ENCODE peak calls at places on chromosomes 12 and 14, in five cellular contexts. One of them, this sample, is unnamed.

GRCh38 chr14:104393898-104394605 is 185.5 kb upstream of the C14orf180 start:
- DNase-seq in stimulated activated CD4-positive, alpha-beta T cell treated with anti-CD3 and anti-CD28 coated beads, Interleukin-4, amount 100 ng/mL, for 48 hours: peak
- DNase-seq in omental fat pad: no peak
- DNase-seq in lower leg skin: peak
- DNase-seq in activated naive CD4-positive, alpha-beta T cell: no peak
- DNase-seq in this sample: peak

GRCh38 chr14:79056879-79057278 is 886.7 kb downstream of the NRXN3 start:
- DNase-seq in omental fat pad: no peak
- DNase-seq in lower leg skin: no peak
- DNase-seq in activated naive CD4-positive, alpha-beta T cell: no peak
- DNase-seq in stimulated activated CD4-positive, alpha-beta T cell treated with anti-CD3 and anti-CD28 coated beads, Interleukin-4, amount 100 ng/mL, for 48 hours: no peak
- DNase-seq in this sample: no peak

GRCh38 chr14:103356151-103356766 is 22.2 kb downstream of the EIF5 start:
- DNase-seq in stimulated activated CD4-positive, alpha-beta T cell treated with anti-CD3 and anti-CD28 coated beads, Interleukin-4, amount 100 ng/mL, for 48 hours: no peak
- DNase-seq in activated naive CD4-positive, alpha-beta T cell: no peak
- DNase-seq in lower leg skin: no peak
- DNase-seq in omental fat pad: no peak
- DNase-seq in this sample: no peak

GRCh38 chr14:32331227-32331597 is 2.1 kb downstream of the AKAP6 start:
- DNase-seq in lower leg skin: no peak
- DNase-seq in stimulated activated CD4-positive, alpha-beta T cell treated with anti-CD3 and anti-CD28 coated beads, Interleukin-4, amount 100 ng/mL, for 48 hours: no peak
- DNase-seq in omental fat pad: no peak
- DNase-seq in activated naive CD4-positive, alpha-beta T cell: no peak
- DNase-seq in this sample: no peak

GRCh38 chr12:124281309-124281708 is 13.6 kb upstream of the RFLNA start:
- DNase-seq in omental fat pad: no peak
- DNase-seq in activated naive CD4-positive, alpha-beta T cell: no peak
- DNase-seq in stimulated activated CD4-positive, alpha-beta T cell treated with anti-CD3 and anti-CD28 coated beads, Interleukin-4, amount 100 ng/mL, for 48 hours: no peak
- DNase-seq in lower leg skin: no peak
- DNase-seq in this sample: no peak

GRCh38 chr12:6361834-6362233 is 13.5 kb downstream of the SCNN1A start:
- DNase-seq in stimulated activated CD4-positive, alpha-beta T cell treated with anti-CD3 and anti-CD28 coated beads, Interleukin-4, amount 100 ng/mL, for 48 hours: no peak
- DNase-seq in activated naive CD4-positive, alpha-beta T cell: no peak
- DNase-seq in omental fat pad: no peak
- DNase-seq in lower leg skin: peak
- DNase-seq in this sample: no peak

GRCh38 chr12:47804177-47804576 is 15.5 kb downstream of the HDAC7 start:
- DNase-seq in activated naive CD4-positive, alpha-beta T cell: no peak
- DNase-seq in lower leg skin: no peak
- DNase-seq in stimulated activated CD4-positive, alpha-beta T cell treated with anti-CD3 and anti-CD28 coated beads, Interleukin-4, amount 100 ng/mL, for 48 hours: no peak
- DNase-seq in omental fat pad: no peak
- DNase-seq in this sample: no peak

GRCh38 chr14:87992349-87992719 is 648 bp downstream of the GALC start:
- DNase-seq in lower leg skin: no peak
- DNase-seq in stimulated activated CD4-positive, alpha-beta T cell treated with anti-CD3 and anti-CD28 coated beads, Interleukin-4, amount 100 ng/mL, for 48 hours: no peak
- DNase-seq in omental fat pad: no peak
- DNase-seq in activated naive CD4-positive, alpha-beta T cell: no peak
- DNase-seq in this sample: no peak

GRCh38 chr14:50928002-50928635 is 16.2 kb downstream of the PYGL start:
- DNase-seq in activated naive CD4-positive, alpha-beta T cell: no peak
- DNase-seq in omental fat pad: no peak
- DNase-seq in stimulated activated CD4-positive, alpha-beta T cell treated with anti-CD3 and anti-CD28 coated beads, Interleukin-4, amount 100 ng/mL, for 48 hours: no peak
- DNase-seq in lower leg skin: no peak
- DNase-seq in this sample: no peak

GRCh38 chr14:54252072-54252730 is 144.6 kb upstream of the CDKN3 start:
- DNase-seq in lower leg skin: no peak
- DNase-seq in stimulated activated CD4-positive, alpha-beta T cell treated with anti-CD3 and anti-CD28 coated beads, Interleukin-4, amount 100 ng/mL, for 48 hours: no peak
- DNase-seq in activated naive CD4-positive, alpha-beta T cell: no peak
- DNase-seq in omental fat pad: no peak
- DNase-seq in this sample: no peak

GRCh38 chr14:75549169-75549568 is 26.9 kb downstream of the BATF start:
- DNase-seq in activated naive CD4-positive, alpha-beta T cell: no peak
- DNase-seq in lower leg skin: no peak
- DNase-seq in omental fat pad: no peak
- DNase-seq in stimulated activated CD4-positive, alpha-beta T cell treated with anti-CD3 and anti-CD28 coated beads, Interleukin-4, amount 100 ng/mL, for 48 hours: no peak
- DNase-seq in this sample: no peak

GRCh38 chr14:56666716-56667115 is 87.1 kb downstream of the TMEM260 start:
- DNase-seq in omental fat pad: no peak
- DNase-seq in activated naive CD4-positive, alpha-beta T cell: no peak
- DNase-seq in lower leg skin: no peak
- DNase-seq in stimulated activated CD4-positive, alpha-beta T cell treated with anti-CD3 and anti-CD28 coated beads, Interleukin-4, amount 100 ng/mL, for 48 hours: no peak
- DNase-seq in this sample: no peak

GRCh38 chr12:128815779-128816642 is 7.7 kb downstream of the SLC15A4 start:
- DNase-seq in lower leg skin: no peak
- DNase-seq in activated naive CD4-positive, alpha-beta T cell: no peak
- DNase-seq in omental fat pad: no peak
- DNase-seq in stimulated activated CD4-positive, alpha-beta T cell treated with anti-CD3 and anti-CD28 coated beads, Interleukin-4, amount 100 ng/mL, for 48 hours: no peak
- DNase-seq in this sample: no peak

This sample was measured in activated gamma-delta T cell.